ENCODE peak calls at places on chromosomes 5 and 9, in eight cellular contexts. U is A549; K is amygdala; L is fibroblast of mammary gland; B is Karpas-422; O is midbrain; V is stimulated activated CD8-positive, alpha-beta memory T cell treated with anti-CD3 and anti-CD28 coated beads, Interleukin-4, amount 100 ng/mL, for 48 hours; I is left lobe of liver. T is an unnamed sample.

GRCh38 chr5:125913200-125913599 is 510.0 kb upstream of the GRAMD2B start:
- DNase-seq in U (no peak), K (no peak), L (no peak), B (no peak), O (no peak), V (no peak), I (no peak), T (peak)

GRCh38 chr9:21455320-21455719 is 15.1 kb downstream of the IFNA1 start:
- DNase-seq in U (peak), K (no peak), L (peak), B (peak), O (peak), V (no peak), I (no peak), T (peak)

GRCh38 chr5:172412724-172413260 is 41.5 kb downstream of the SH3PXD2B start:
- DNase-seq in U (no peak), K (peak), L (peak), B (no peak), O (peak), V (peak), I (no peak), T (peak)

GRCh38 chr9:114003756-114004155 is 74.3 kb downstream of the AMBP start:
- DNase-seq in U (no peak), K (no peak), L (no peak), B (no peak), O (no peak), V (no peak), I (no peak), T (no peak)

GRCh38 chr5:176406436-176407052 is 9.8 kb downstream of the CLTB start:
- DNase-seq in U (no peak), K (no peak), L (no peak), B (no peak), O (no peak), V (no peak), I (no peak), T (no peak)

GRCh38 chr5:180154821-180155220 is 54.2 kb downstream of the RASGEF1C start:
- DNase-seq in U (no peak), K (no peak), L (no peak), B (peak), O (no peak), V (no peak), I (peak), T (no peak)

GRCh38 chr9:133844876-133845658 is 106.9 kb upstream of the SARDH start:
- DNase-seq in U (no peak), K (peak), L (peak), B (no peak), O (peak), V (no peak), I (peak), T (no peak)

GRCh38 chr5:81906086-81906485 is 65.7 kb upstream of the ATG10 start:
- DNase-seq in U (no peak), K (no peak), L (no peak), B (no peak), O (no peak), V (no peak), I (peak), T (no peak)

GRCh38 chr5:56116599-56117131 is 116.5 kb downstream of the ANKRD55 start:
- DNase-seq in U (no peak), K (no peak), L (no peak), B (no peak), O (no peak), V (no peak), I (peak), T (no peak)

GRCh38 chr5:73534001-73534547 is 31.4 kb downstream of the ANKRA2 start:
- DNase-seq in U (no peak), K (no peak), L (peak), B (no peak), O (no peak), V (no peak), I (no peak), T (no peak)

GRCh38 chr9:111095423-111095822 is 57.2 kb upstream of the LPAR1 start:
- DNase-seq in U (no peak), K (no peak), L (no peak), B (no peak), O (no peak), V (no peak), I (no peak), T (no peak)

GRCh38 chr9:14515564-14516198 is 177.6 kb downstream of the ZDHHC21 start:
- DNase-seq in U (no peak), K (no peak), L (peak), B (no peak), O (peak), V (no peak), I (no peak), T (no peak)

GRCh38 chr9:4936277-4936676 is 48.8 kb upstream of the JAK2 start:
- DNase-seq in U (no peak), K (no peak), L (no peak), B (no peak), O (no peak), V (no peak), I (no peak), T (no peak)

GRCh38 chr5:115471674-115472073 is 72.9 kb downstream of the FEM1C start:
- DNase-seq in U (no peak), K (no peak), L (no peak), B (no peak), O (peak), V (no peak), I (peak), T (peak)

GRCh38 chr9:35905912-35906679 is at the start of gene HRCT1:
- DNase-seq in U (peak), K (no peak), L (peak), B (no peak), O (peak), V (no peak), I (peak), T (peak)

GRCh38 chr9:7802666-7803065 is 3.1 kb upstream of the DMAC1 start:
- DNase-seq in U (no peak), K (no peak), L (peak), B (no peak), O (no peak), V (no peak), I (no peak), T (peak)

GRCh38 chr9:110141118-110141797 is 66.7 kb downstream of the C9orf152 start:
- DNase-seq in U (peak), K (no peak), L (peak), B (no peak), O (no peak), V (no peak), I (no peak), T (peak)

GRCh38 chr5:173643964-173644363 is 27.5 kb upstream of the BOD1 start:
- DNase-seq in U (no peak), K (peak), L (no peak), B (peak), O (peak), V (no peak), I (no peak), T (no peak)

GRCh38 chr5:14627270-14627669 is 37.2 kb upstream of the OTULIN start:
- DNase-seq in U (no peak), K (no peak), L (no peak), B (no peak), O (no peak), V (no peak), I (no peak), T (no peak)

GRCh38 chr9:127185931-127186781 is 63.7 kb upstream of the ANGPTL2 start:
- DNase-seq in U (no peak), K (peak), L (peak), B (no peak), O (peak), V (no peak), I (no peak), T (no peak)

GRCh38 chr5:52560366-52560765 is 227.3 kb upstream of the ITGA1 start:
- DNase-seq in U (no peak), K (no peak), L (peak), B (peak), O (peak), V (no peak), I (no peak), T (peak)

GRCh38 chr5:149635394-149635793 is 54.1 kb downstream of the ARHGEF37 start:
- DNase-seq in U (no peak), K (no peak), L (peak), B (no peak), O (no peak), V (no peak), I (no peak), T (peak)

GRCh38 chr5:7714119-7714518 is 136.8 kb downstream of the CFAP90 start:
- DNase-seq in U (no peak), K (no peak), L (peak), B (no peak), O (no peak), V (no peak), I (no peak), T (no peak)

GRCh38 chr9:94623253-94623652 is 16.1 kb downstream of the FBP1 start:
- DNase-seq in U (peak), K (no peak), L (no peak), B (peak), O (no peak), V (peak), I (no peak), T (peak)

GRCh38 chr9:128895556-128895955 is 13.6 kb downstream of the LRRC8A start:
- DNase-seq in U (no peak), K (no peak), L (no peak), B (no peak), O (no peak), V (no peak), I (no peak), T (no peak)

GRCh38 chr9:134158753-134159392 is 5.5 kb downstream of the RNU6ATAC start:
- DNase-seq in U (no peak), K (no peak), L (no peak), B (peak), O (no peak), V (no peak), I (no peak), T (no peak)

GRCh38 chr9:129344623-129345495 is 166.8 kb upstream of the IER5L start:
- DNase-seq in U (no peak), K (no peak), L (no peak), B (no peak), O (no peak), V (no peak), I (no peak), T (no peak)

GRCh38 chr5:107564896-107565295 is 105.8 kb downstream of the EFNA5 start:
- DNase-seq in U (no peak), K (no peak), L (peak), B (no peak), O (no peak), V (no peak), I (no peak), T (no peak)

T was measured in MCF 10A.